ENCODE peak calls at places on chromosomes 2 and 18, in four cellular contexts. One of them, this sample, is unnamed.

GRCh38 chr2:225889452-225889851 is 489.9 kb downstream of the NYAP2 start:
- DNase-seq in kidney: no peak
- DNase-seq in thyroid gland: no peak
- DNase-seq in glutamatergic neuron: no peak
- DNase-seq in this sample: no peak

GRCh38 chr2:239382384-239382880 is 18.4 kb downstream of the HDAC4 start:
- DNase-seq in kidney: peak
- DNase-seq in thyroid gland: no peak
- DNase-seq in glutamatergic neuron: peak
- DNase-seq in this sample: no peak

GRCh38 chr2:62277688-62278087 is 81.8 kb downstream of the B3GNT2 start:
- DNase-seq in kidney: no peak
- DNase-seq in thyroid gland: no peak
- DNase-seq in glutamatergic neuron: no peak
- DNase-seq in this sample: no peak

GRCh38 chr2:66843856-66844255 is 408.9 kb downstream of the MEIS1 start:
- DNase-seq in kidney: no peak
- DNase-seq in thyroid gland: no peak
- DNase-seq in glutamatergic neuron: no peak
- DNase-seq in this sample: no peak

GRCh38 chr18:7541835-7542234 is 25.3 kb upstream of the PTPRM start:
- DNase-seq in kidney: no peak
- DNase-seq in thyroid gland: no peak
- DNase-seq in glutamatergic neuron: no peak
- DNase-seq in this sample: no peak

GRCh38 chr2:24084386-24085375 is at the start of gene TP53I3:
- DNase-seq in kidney: peak
- DNase-seq in thyroid gland: peak
- DNase-seq in glutamatergic neuron: peak
- DNase-seq in this sample: peak

GRCh38 chr2:188676012-188676405 is 298.2 kb upstream of the COL3A1 start:
- DNase-seq in kidney: no peak
- DNase-seq in thyroid gland: no peak
- DNase-seq in glutamatergic neuron: no peak
- DNase-seq in this sample: no peak

GRCh38 chr2:9205481-9205880 is 1.1 kb upstream of the ASAP2 start:
- DNase-seq in kidney: no peak
- DNase-seq in thyroid gland: no peak
- DNase-seq in glutamatergic neuron: no peak
- DNase-seq in this sample: no peak

GRCh38 chr2:227106845-227107759 is 56.9 kb downstream of the COL4A4 start:
- DNase-seq in kidney: no peak
- DNase-seq in thyroid gland: no peak
- DNase-seq in glutamatergic neuron: peak
- DNase-seq in this sample: no peak

GRCh38 chr2:209771474-209772292 is at the start of gene UNC80:
- DNase-seq in kidney: peak
- DNase-seq in thyroid gland: peak
- DNase-seq in glutamatergic neuron: peak
- DNase-seq in this sample: no peak

GRCh38 chr2:74142340-74142739 is 5.4 kb downstream of the BOLA3 start:
- DNase-seq in kidney: no peak
- DNase-seq in thyroid gland: no peak
- DNase-seq in glutamatergic neuron: peak
- DNase-seq in this sample: no peak

GRCh38 chr2:74138219-74138951 is 9.3 kb downstream of the BOLA3 start:
- DNase-seq in kidney: no peak
- DNase-seq in thyroid gland: no peak
- DNase-seq in glutamatergic neuron: no peak
- DNase-seq in this sample: no peak

GRCh38 chr2:74137651-74138050 is 10.1 kb downstream of the BOLA3 start:
- DNase-seq in kidney: no peak
- DNase-seq in thyroid gland: no peak
- DNase-seq in glutamatergic neuron: no peak
- DNase-seq in this sample: no peak

DNA sequence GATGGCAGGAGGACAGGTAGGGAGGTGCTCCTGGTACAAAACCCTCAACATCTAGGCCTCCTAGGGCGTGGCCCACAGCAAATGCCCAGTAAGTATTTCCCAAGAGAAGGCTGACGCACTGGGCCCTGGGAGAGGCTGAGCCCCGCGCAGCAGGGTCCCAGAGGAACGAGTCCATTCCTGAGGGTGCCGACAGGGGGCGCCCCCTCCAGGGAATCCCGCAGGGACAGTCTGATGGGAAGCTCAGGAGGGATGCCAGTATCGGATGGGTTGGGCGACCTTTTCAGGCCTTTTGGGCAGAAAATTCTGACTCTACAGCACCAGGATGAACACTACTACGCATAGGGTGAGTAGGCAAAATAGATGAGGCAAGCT is 8.8 kb downstream of the BOLA3 start:
- DNase-seq in kidney: no peak
- DNase-seq in thyroid gland: no peak
- DNase-seq in glutamatergic neuron: no peak
- DNase-seq in this sample: no peak
- TF ChIP-seq CTCF in kidney: no peak
- TF ChIP-seq CTCF in thyroid gland: no peak
- TF ChIP-seq CTCF in glutamatergic neuron: peak
- TF ChIP-seq CTCF in this sample: no peak

GRCh38 chr2:217994776-217995274 is 8.0 kb downstream of the TNS1 start:
- DNase-seq in kidney: no peak
- DNase-seq in thyroid gland: peak
- DNase-seq in glutamatergic neuron: no peak
- DNase-seq in this sample: no peak
- TF ChIP-seq CTCF in kidney: no peak
- TF ChIP-seq CTCF in thyroid gland: no peak
- TF ChIP-seq CTCF in glutamatergic neuron: no peak
- TF ChIP-seq CTCF in this sample: no peak

DNA sequence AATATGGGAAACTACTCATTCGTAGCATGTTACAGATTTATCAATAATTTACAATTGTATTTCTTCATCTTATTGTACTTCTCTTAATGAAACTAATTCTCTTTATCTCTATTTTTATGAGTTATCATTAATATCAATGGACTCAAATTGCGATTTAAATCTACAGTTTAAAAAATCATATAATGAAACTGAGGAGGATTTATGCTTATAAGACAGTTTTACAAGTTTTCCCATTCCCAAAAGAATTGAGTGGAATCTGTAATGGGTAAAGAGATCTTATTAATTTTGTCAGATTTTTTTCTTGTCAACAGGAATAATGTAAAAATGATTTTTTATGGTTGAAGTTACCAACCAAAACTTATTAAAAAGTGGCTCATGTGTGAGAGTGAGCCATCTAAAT is 468.0 kb downstream of the METTL4 start:
- DNase-seq in kidney: no peak
- DNase-seq in thyroid gland: no peak
- DNase-seq in glutamatergic neuron: no peak
- DNase-seq in this sample: no peak
- TF ChIP-seq CTCF in kidney: no peak
- TF ChIP-seq CTCF in thyroid gland: no peak
- TF ChIP-seq CTCF in glutamatergic neuron: no peak
- TF ChIP-seq CTCF in this sample: no peak

DNA sequence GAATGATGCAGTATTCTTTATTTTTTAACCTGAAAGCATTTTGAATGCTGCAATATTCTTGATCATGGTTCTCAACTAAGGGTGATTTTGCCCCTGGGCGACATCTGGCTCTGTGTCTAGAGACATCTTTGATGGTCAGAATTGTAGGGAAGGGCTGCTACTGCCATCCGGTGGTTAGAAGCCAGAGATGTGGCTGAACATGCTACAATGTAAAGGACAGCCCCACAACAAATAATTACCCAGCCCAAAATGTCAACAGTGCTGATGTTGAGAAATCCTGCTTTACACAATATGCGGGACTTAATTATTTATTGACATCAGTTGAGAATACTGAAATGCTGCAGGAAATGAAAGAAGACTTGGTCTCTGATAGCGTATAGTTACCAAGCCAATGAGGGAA is 37.5 kb upstream of the SERPINB2 start:
- DNase-seq in kidney: no peak
- DNase-seq in thyroid gland: no peak
- DNase-seq in glutamatergic neuron: peak
- DNase-seq in this sample: no peak
- TF ChIP-seq CTCF in kidney: no peak
- TF ChIP-seq CTCF in thyroid gland: no peak
- TF ChIP-seq CTCF in glutamatergic neuron: no peak
- TF ChIP-seq CTCF in this sample: no peak

DNA sequence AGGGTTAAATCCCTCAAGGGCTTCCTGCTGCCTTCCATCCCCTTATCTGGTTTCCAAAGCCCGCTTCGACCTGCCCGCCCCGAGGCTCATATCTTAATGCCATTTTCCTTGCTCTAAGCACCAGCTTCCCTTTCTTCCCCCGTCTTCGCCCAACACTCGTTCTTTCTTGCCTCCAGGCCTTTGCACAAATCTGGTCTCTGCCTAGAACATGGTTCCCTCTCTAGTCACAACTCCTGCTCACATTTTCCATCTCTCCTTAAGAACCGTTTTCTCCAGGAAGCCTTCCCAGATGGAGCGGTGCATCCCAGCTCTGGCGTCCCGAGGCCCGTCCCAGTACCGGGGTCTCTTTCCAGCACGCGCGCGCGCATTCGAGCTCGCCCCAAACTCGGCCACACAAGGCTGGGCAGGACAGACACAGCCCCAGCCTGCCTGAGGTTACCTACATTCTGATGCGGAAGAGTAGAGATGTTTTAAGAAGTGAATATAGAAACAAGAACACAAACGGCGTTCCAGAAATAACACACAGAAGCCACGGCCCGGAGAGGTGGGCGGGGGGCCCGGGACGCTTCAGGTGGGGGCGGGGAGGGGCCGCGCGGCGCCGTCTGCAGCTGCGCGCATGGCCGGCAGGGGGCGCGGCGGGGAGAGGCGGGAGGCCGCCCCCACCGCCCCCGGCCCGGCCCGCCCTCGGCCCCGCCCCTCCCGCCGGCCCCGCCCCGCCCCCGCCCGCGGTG is at the start of gene DGKD:
- DNase-seq in kidney: peak
- DNase-seq in thyroid gland: peak
- DNase-seq in glutamatergic neuron: peak
- DNase-seq in this sample: peak
- TF ChIP-seq CTCF in kidney: peak
- TF ChIP-seq CTCF in thyroid gland: no peak
- TF ChIP-seq CTCF in glutamatergic neuron: peak
- TF ChIP-seq CTCF in this sample: no peak

GRCh38 chr2:237591021-237591370 is 462 bp upstream of the RAB17 start:
- DNase-seq in kidney: peak
- DNase-seq in thyroid gland: peak
- DNase-seq in glutamatergic neuron: no peak
- DNase-seq in this sample: no peak
- TF ChIP-seq CTCF in kidney: no peak
- TF ChIP-seq CTCF in thyroid gland: no peak
- TF ChIP-seq CTCF in glutamatergic neuron: no peak
- TF ChIP-seq CTCF in this sample: no peak

DNA sequence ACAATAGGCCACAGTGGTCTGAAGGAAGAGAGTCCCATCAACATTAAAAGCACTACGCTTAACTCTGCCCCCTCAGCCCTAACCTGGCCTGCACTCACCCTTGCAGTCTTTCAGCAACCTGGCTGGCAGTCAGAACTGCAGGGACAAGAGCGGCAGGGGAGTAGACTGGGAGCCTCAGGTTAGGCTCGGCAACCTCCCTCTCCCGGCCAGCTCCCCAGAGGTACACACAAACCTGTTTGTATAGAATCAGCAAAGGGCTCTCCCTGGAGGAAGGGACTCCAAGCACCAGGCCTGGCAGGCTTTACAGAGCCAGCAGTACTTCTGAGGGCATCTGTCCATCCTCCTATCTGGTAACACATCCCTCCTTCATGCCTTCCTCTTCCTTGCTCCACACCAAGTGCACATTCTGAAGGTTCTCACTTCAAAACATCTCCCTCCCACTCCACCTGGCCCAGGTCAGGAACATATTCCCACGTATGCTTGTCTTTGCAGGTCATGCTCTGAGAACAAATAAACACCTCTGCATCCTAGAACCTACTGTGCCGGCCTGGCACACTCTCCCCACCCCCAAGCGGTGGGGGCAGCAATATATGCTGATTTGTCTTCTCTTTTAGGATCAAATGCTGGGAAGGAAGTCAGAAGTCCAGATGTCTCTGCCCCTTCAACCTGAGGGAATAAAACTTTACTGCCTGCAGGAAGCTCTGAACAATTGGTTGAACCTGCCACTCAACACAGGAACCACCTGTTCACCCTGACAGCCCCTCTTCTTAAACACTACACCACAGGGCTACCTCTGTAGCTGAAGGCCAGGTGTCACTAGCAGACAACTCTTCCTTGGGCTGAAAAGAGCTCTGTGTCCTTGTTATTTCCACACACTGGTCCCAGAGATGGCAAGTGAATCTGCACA is 12.6 kb upstream of the SFXN5 start:
- DNase-seq in kidney: peak
- DNase-seq in thyroid gland: peak
- DNase-seq in glutamatergic neuron: no peak
- DNase-seq in this sample: no peak
- TF ChIP-seq CTCF in kidney: no peak
- TF ChIP-seq CTCF in thyroid gland: no peak
- TF ChIP-seq CTCF in glutamatergic neuron: no peak
- TF ChIP-seq CTCF in this sample: no peak

DNA sequence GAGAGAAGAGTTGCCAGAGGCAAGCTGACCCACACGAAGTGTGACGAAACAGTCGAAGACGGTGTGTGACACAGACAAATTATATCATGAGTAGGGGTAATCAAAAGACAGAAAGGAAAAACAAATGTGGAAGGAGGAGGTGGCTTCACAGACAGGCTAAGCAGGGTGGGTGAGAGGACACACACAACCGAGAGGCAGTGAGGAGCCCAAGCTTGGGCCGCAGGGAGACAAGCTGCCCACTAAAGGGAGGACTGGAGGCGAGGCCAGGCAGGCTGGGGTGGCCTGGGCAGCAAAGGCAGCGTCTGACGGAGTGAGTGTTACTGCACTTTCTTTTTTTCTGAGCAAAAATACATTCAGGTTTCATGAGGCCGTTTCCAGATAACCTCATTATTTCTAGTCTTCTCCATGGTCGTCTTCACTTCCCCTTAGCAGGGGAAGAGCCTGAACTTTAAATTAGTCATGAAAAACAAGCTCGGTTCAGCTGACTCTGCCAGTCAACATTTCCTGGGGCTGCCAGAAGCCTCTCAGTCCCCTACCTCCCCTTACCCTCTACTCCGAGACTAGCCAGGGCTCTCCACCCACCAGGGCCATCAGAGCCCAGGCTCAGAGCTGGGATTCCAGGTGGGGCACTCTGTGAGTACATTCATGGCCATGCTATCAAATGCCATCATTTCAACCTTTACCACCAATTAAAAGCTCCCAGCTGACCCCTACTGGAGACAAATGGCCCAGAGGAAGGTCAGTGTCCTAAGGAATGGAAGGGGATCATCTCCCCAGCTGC is 13.8 kb upstream of the ZFP36L2 start:
- DNase-seq in kidney: no peak
- DNase-seq in thyroid gland: no peak
- DNase-seq in glutamatergic neuron: no peak
- DNase-seq in this sample: no peak
- TF ChIP-seq CTCF in kidney: no peak
- TF ChIP-seq CTCF in thyroid gland: no peak
- TF ChIP-seq CTCF in glutamatergic neuron: no peak
- TF ChIP-seq CTCF in this sample: peak

GRCh38 chr2:31735716-31736115 is 155.0 kb upstream of the SRD5A2 start:
- DNase-seq in kidney: no peak
- DNase-seq in thyroid gland: no peak
- DNase-seq in glutamatergic neuron: no peak
- DNase-seq in this sample: no peak

GRCh38 chr2:31739156-31739555 is 158.4 kb upstream of the SRD5A2 start:
- DNase-seq in kidney: no peak
- DNase-seq in thyroid gland: no peak
- DNase-seq in glutamatergic neuron: no peak
- DNase-seq in this sample: no peak

GRCh38 chr2:31736695-31737454 is 156.1 kb upstream of the SRD5A2 start:
- DNase-seq in kidney: no peak
- DNase-seq in thyroid gland: no peak
- DNase-seq in glutamatergic neuron: no peak
- DNase-seq in this sample: no peak
- TF ChIP-seq CTCF in kidney: no peak
- TF ChIP-seq CTCF in thyroid gland: no peak
- TF ChIP-seq CTCF in glutamatergic neuron: no peak
- TF ChIP-seq CTCF in this sample: no peak